ENCODE peak calls at places on chromosomes 11 and 22, in four cellular contexts. Y, D, B and G are unnamed samples. For H3K4me1 and H3K9me3, the result is how much of the 10 kb centered on the place peaks cover.

GRCh38 chr11:129611661-129612566 is 203.7 kb upstream of the TMEM45B start:
- DNase-seq in B (peak), Y (no peak), D (no peak), G (no peak)

GRCh38 chr22:45497746-45498145 is 4.9 kb upstream of the FBLN1 start:
- DNase-seq in B (no peak), Y (no peak), D (no peak), G (no peak)

GRCh38 chr11:72918825-72919224 is 104.6 kb downstream of the ATG16L2 start:
- DNase-seq in B (no peak), Y (peak), D (no peak), G (no peak)

GRCh38 chr11:62508336-62509058 is 38.1 kb downstream of the AHNAK start:
- DNase-seq in D (peak), Y (peak), B (peak), G (peak)

GRCh38 chr11:119121008-119121810 is at the start of gene HINFP:
- DNase-seq in Y (peak), B (peak), D (peak), G (peak)

GRCh38 chr11:36237341-36237740 is 51.9 kb downstream of the COMMD9 start:
- DNase-seq in Y (no peak), B (no peak), D (no peak), G (no peak)

GRCh38 chr11:106854429-106854828 is 163.8 kb downstream of the GUCY1A2 start:
- DNase-seq in Y (no peak), B (no peak), D (no peak), G (no peak)

GRCh38 chr11:62025429-62026105 is 58.1 kb upstream of the FTH1 start:
- DNase-seq in Y (peak), D (peak), B (peak), G (peak)

GRCh38 chr11:59145534-59145933 is 2.9 kb downstream of the FAM111A start:
- DNase-seq in Y (peak), D (no peak), B (no peak), G (no peak)
- H3K4me3 ChIP-seq in Y (peak), D (peak), B (peak), G (no peak)

DNA sequence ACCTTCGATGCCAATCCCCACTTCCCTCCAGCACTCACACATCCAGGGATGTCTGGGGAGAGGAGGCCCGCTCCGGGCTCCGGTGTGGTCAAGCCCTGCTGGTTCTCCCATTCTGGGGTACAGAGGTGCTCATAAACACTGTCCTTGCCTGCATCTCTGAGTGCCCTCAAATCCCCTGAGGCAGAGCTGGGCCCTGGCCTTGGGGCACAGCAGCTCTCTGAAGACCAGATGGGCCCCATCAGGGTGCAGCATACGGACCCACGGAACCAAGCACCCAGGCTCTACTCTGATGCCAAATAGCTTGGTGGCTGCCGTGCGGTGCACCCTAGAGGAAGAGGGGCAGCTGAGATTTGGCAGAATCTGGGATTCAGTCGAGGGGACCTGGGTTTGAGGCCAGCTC is 35.7 kb upstream of the NNMT start:
- DNase-seq in Y (no peak), B (no peak), D (no peak), G (no peak)
- H3K4me1 ChIP-seq in Y (half or more), B (under half), D (half or more), G (under half)

DNA sequence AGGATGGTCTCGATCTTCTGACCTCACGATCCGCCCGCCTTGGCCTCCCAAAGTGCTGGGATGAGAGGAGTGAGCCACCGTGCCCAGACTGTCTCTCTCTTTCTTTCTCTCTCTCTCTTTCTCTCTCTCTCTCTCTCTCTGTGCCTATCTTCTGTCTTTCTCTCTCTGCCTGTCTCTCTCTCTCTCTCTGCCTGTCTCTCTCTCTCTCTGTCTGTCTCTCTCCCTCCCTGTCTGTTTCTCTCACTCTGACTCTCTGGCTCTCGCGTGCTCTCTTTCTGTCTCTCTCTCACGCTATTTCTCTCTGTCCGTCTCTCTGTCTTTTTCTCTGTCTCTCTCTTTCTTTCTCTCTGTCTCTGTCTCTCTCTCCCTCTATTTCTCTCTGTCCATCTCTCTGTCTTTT is 3911.2 kb upstream of the OR11H1 start:
- DNase-seq in B (no peak), D (no peak), Y (no peak), G (no peak)
- H3K9me3 ChIP-seq in B (under half), D (half or more), Y (under half), G (under half)

DNA sequence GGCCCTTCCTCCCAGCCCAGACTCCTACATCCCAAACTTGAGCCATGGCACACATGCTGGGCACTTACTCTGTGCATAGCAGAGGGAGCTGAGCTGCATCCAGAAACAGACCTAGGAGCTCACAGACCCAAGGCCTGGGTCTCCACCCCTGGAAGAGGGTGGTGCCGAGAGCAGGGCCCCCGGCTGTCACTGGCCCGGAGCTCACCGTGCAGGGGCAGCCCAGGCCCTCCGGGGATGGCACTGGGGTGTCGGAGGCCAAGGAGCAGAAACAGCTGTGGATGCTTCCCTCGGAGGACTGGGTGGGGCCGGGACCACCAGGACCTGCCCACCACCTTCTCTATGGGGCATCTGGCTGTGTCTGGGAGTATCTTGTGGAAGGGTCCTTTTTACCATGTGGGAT is 4.3 kb upstream of the APOBEC3A start:
- DNase-seq in D (no peak), Y (no peak), B (no peak), G (peak)
- H3K4me3 ChIP-seq in D (peak), Y (no peak), B (no peak), G (no peak)

GRCh38 chr22:47888807-47889206 is 1126.4 kb downstream of the TBC1D22A start:
- DNase-seq in Y (no peak), B (no peak), D (no peak), G (no peak)

GRCh38 chr22:47879346-47879745 is 1116.9 kb downstream of the TBC1D22A start:
- DNase-seq in D (no peak), Y (no peak), B (peak), G (no peak)

GRCh38 chr22:47884775-47885174 is 1122.3 kb downstream of the TBC1D22A start:
- DNase-seq in B (no peak), D (no peak), Y (no peak), G (no peak)

GRCh38 chr22:47883757-47884156 is 1121.3 kb downstream of the TBC1D22A start:
- DNase-seq in B (no peak), D (no peak), Y (no peak), G (no peak)

GRCh38 chr22:47884200-47884599 is 1121.8 kb downstream of the TBC1D22A start:
- DNase-seq in Y (no peak), B (no peak), D (no peak), G (no peak)
- H3K4me1 ChIP-seq in Y (under half), B (under half), D (under half), G (under half)